ENCODE peak calls at places on chromosomes 12 and 14, in six cellular contexts. W, G, O, P, R and J are unnamed samples. For H3K4me1, the result is how much of the 10 kb centered on the place peaks cover.

GRCh38 chr14:94581127-94581999 is at the start of gene SERPINA5:
- DNase-seq in W (peak), G (no peak), O (no peak), P (no peak), R (peak), J (no peak)

GRCh38 chr12:93245543-93245942 is 132.2 kb upstream of the NUDT4 start:
- DNase-seq in W (peak), G (no peak), O (peak), P (peak), R (peak), J (no peak)

GRCh38 chr12:104695453-104696148 is 238.9 kb downstream of the CHST11 start:
- DNase-seq in W (no peak), G (peak), O (no peak), P (peak), R (peak), J (no peak)

GRCh38 chr12:39047539-39048078 is 142.2 kb upstream of the CPNE8 start:
- DNase-seq in W (no peak), G (no peak), O (no peak), P (no peak), R (no peak), J (no peak)

GRCh38 chr12:110244372-110244771 is 36.7 kb upstream of the ATP2A2 start:
- DNase-seq in W (no peak), G (no peak), O (no peak), P (no peak), R (no peak), J (no peak)

GRCh38 chr12:67151891-67152290 is 117.3 kb upstream of the CAND1 start:
- DNase-seq in W (no peak), G (no peak), O (no peak), P (no peak), R (no peak), J (no peak)

GRCh38 chr14:64601571-64601970 is 51.8 kb downstream of the PPP1R36 start:
- DNase-seq in W (no peak), G (no peak), O (no peak), P (no peak), R (no peak), J (no peak)

GRCh38 chr12:62924084-62924483 is 10.9 kb downstream of the PPM1H start:
- DNase-seq in W (no peak), G (no peak), O (no peak), P (no peak), R (no peak), J (no peak)

GRCh38 chr12:93352321-93352720 is 25.4 kb upstream of the NUDT4 start:
- DNase-seq in W (no peak), G (no peak), O (no peak), P (no peak), R (no peak), J (no peak)

GRCh38 chr14:43539210-43539609 is 967.9 kb downstream of the FSCB start:
- DNase-seq in W (no peak), G (peak), O (peak), P (no peak), R (peak), J (no peak)

GRCh38 chr12:108119126-108119973 is 9.7 kb upstream of the WSCD2 start:
- DNase-seq in W (no peak), G (no peak), O (peak), P (no peak), R (no peak), J (no peak)

GRCh38 chr12:68932123-68932700 is 759 bp downstream of the CPM start:
- DNase-seq in W (no peak), G (no peak), O (no peak), P (peak), R (no peak), J (no peak)

GRCh38 chr12:68930178-68930577 is 2.8 kb downstream of the CPM start:
- DNase-seq in W (no peak), G (no peak), O (no peak), P (no peak), R (no peak), J (no peak)

GRCh38 chr12:68934392-68934791 is 1.4 kb upstream of the CPM start:
- DNase-seq in W (no peak), G (no peak), O (no peak), P (no peak), R (no peak), J (no peak)

GRCh38 chr12:68932701-68933563 is at the start of gene CPM:
- DNase-seq in W (peak), G (peak), O (peak), P (peak), R (peak), J (peak)

GRCh38 chr12:68933564-68933893 is 558 bp upstream of the CPM start:
- DNase-seq in W (no peak), G (no peak), O (no peak), P (no peak), R (no peak), J (no peak)
- TF ChIP-seq CTCF in W (no peak), G (no peak), O (no peak), P (no peak), R (no peak), J (no peak)

GRCh38 chr14:67167420-67168109 is 21.7 kb upstream of the GARIN2 start:
- DNase-seq in W (no peak), G (no peak), O (no peak), P (no peak), R (no peak), J (no peak)
- H3K4me1 ChIP-seq in W (under half), G (under half), O (under half), P (under half), R (under half), J (under half)

DNA sequence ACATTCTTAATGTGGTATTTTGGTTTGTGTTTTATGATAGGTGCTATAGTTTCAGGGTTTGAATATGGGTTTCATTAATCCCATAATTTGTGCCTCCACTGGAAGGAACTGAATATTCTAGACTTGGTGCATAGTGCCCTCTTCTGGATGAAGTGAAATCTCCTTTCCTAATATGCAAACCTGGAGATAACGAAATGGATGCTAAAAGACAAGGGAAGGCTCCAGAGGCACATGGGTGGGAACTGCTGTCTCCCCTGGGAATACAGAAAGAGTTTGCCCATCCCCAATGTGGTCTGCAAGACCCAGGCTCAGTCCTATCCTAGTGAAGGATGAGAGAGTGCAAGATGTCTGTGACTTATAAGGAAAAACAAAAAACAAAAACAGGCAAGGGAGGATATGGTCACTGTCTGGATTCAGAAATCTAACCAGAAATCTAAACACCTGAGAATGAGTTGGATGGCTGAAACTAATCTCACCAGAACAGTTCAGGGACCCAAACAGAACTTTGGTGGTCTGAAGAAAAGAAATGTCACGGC is 142.3 kb upstream of the TMPO start:
- DNase-seq in W (no peak), G (peak), O (peak), P (peak), R (peak), J (no peak)
- TF ChIP-seq CTCF in W (peak), G (peak), O (peak), P (peak), R (peak), J (peak)

DNA sequence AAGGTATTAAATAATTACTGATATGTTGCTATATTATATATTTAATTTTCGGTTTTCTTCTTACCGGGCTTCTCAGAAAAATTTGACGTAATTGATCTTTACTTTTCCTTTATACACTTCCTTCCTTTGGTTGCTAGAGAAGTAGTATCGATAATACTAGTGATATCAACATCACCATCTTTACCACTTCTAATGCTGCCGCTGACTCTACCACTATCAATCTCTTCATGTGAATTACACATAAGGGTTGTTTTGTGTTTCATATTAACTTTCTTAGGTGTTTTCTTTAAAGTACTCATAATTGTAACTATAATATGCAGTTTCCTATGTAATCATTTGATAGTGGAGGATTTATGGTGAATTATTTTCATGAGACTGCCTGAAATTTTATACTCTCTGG is 30.9 kb upstream of the KLRF1 start:
- DNase-seq in W (no peak), G (no peak), O (no peak), P (no peak), R (no peak), J (no peak)
- H3K4me1 ChIP-seq in W (under half), G (under half), O (under half), P (under half), R (under half), J (under half)

DNA sequence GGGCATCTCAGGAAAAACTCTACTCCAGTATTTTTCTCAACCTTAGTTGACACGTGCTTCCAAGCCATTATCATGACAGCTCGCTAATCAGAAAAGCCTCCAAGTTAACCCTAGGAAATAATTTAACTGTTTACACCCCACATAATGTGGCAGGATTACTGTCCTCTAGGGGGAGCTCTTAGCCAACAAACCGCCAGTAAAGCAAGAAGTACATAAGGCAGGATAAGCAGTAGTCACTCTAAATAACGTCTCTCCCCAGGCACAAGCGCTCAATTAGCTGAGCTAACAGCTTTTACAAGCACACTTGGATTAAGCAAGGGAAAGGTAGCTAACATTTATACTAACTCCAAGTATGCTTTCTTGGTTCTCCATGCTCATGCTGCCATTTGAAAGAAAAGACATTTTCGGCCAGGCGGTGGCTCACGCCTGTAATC is 22.8 kb downstream of the APOBEC1 start:
- DNase-seq in W (no peak), G (no peak), O (peak), P (peak), R (no peak), J (no peak)
- TF ChIP-seq CTCF in W (peak), G (peak), O (peak), P (peak), R (peak), J (peak)

DNA sequence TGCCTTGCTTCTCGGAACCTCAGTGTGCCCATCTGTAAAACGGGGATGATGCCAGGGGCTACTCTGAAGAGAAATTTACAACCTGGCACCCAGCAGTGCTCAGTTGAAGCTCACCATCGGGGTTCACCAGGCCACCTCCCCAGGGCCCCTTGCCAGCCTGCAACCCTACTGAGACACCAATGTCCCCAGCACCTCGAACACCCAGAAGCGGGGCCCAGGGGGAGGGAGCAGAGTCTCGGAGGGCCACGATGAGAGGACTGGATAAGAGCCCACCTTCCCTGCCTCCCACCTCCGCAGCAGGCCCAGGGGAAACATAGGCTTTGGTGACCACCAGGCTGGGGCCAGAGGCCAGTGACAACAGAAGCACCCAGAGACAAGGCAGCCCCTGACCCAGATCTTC is 22.4 kb downstream of the NCOR2 start:
- DNase-seq in W (peak), G (no peak), O (no peak), P (no peak), R (no peak), J (no peak)
- H3K4me1 ChIP-seq in W (half or more), G (under half), O (under half), P (under half), R (under half), J (under half)

DNA sequence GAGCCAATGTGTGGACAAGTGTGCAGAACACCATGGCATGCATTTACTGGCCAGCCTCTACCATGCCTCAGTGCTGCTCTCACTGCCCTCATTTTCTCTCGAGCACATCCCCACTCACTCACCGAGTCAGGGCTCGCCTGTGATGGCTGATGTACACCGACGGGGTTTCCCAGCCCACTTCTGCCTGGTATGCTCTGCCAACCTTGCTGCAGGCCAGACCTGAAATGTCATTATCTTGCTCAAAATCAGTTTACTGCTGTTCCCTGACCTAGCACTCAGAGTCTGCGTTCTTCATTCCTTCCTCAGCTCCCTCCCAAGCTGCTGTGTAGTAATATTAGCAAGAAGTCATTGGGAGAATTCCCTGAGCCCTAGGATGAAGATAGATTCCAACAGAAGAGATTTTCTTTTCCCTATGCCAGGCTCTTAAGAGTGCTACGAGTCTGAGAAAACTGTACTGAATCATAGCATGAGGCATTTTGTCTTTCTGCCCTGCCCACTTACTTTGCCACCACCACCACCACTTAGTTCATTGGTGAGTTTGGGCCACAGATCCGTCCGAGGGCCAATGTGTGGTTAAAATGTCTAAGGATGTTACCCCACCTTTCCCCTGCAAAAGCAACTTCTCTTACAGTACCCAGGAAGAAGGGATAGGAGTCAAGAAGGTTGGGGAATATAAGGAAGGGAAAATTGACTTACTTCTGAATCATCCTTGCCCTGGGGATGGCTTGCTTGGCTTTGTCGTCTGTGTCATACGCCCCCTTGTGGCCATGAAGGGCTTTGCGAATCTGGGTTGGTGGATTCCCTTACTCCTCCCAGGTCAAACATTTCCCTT is 51.0 kb downstream of the BMAL2 start:
- DNase-seq in W (peak), G (peak), O (peak), P (peak), R (peak), J (peak)
- TF ChIP-seq CTCF in W (peak), G (peak), O (peak), P (peak), R (peak), J (peak)

DNA sequence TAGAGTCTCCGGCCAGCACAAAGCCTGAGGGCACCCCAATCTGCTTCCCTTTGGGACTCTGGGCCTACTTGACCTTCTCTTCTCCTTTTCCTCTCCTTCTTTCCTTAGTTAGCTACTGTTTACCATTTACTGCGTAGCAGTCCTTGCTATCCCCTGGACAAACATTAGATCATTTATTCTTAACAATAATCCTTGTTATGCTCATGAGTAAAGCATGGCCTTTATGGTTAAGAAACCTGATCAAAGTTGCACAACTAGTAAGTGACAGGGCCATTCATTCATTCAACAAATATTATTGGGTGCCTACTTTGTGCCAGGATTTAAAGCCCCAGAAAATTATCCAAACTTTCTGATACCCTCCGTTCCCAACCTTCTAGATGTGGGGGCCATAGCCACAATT is 3.2 kb upstream of the HDAC7 start:
- DNase-seq in W (no peak), G (no peak), O (no peak), P (no peak), R (no peak), J (no peak)
- H3K4me1 ChIP-seq in W (under half), G (under half), O (under half), P (half or more), R (under half), J (under half)

GRCh38 chr12:13203028-13203922 is 6.7 kb downstream of the EMP1 start:
- DNase-seq in W (no peak), G (no peak), O (peak), P (no peak), R (peak), J (no peak)
- TF ChIP-seq CTCF in W (no peak), G (peak), O (peak), P (peak), R (peak), J (no peak)